ENCODE peak calls at places on chromosomes 4 and X, in six cellular contexts. One of them, this sample, is unnamed.

GRCh38 chr4:86129546-86129945 is 230.3 kb downstream of the MAPK10 start:
- DNase-seq in mammary epithelial cell: no peak
- DNase-seq in PC-3: no peak
- DNase-seq in neural progenitor cell: no peak
- DNase-seq in hepatocyte: no peak
- DNase-seq in astrocyte: no peak
- DNase-seq in this sample: no peak

GRCh38 chr4:184408021-184408710 is 66.2 kb downstream of the IRF2 start:
- DNase-seq in PC-3: peak; percentile 53
- DNase-seq in mammary epithelial cell: peak; percentile 72
- DNase-seq in neural progenitor cell: peak; percentile 62
- DNase-seq in hepatocyte: no peak
- DNase-seq in astrocyte: peak; percentile 92
- DNase-seq in this sample: no peak

GRCh38 chrX:97639526-97639925 is 755.8 kb downstream of the RPA4 start:
- DNase-seq in hepatocyte: no peak
- DNase-seq in astrocyte: no peak
- DNase-seq in PC-3: no peak
- DNase-seq in neural progenitor cell: peak; percentile 93
- DNase-seq in mammary epithelial cell: no peak
- DNase-seq in this sample: no peak

GRCh38 chrX:11557120-11557519 is 108.6 kb downstream of the ARHGAP6 start:
- DNase-seq in mammary epithelial cell: peak; percentile 58
- DNase-seq in neural progenitor cell: no peak
- DNase-seq in hepatocyte: no peak
- DNase-seq in PC-3: peak; percentile 88
- DNase-seq in astrocyte: peak; percentile 61
- DNase-seq in this sample: peak; percentile 7

GRCh38 chr4:161404346-161405110 is 759.3 kb downstream of the FSTL5 start:
- DNase-seq in astrocyte: peak; percentile 58
- DNase-seq in hepatocyte: no peak
- DNase-seq in PC-3: peak; percentile 37
- DNase-seq in mammary epithelial cell: no peak
- DNase-seq in neural progenitor cell: no peak
- DNase-seq in this sample: no peak

GRCh38 chrX:154002215-154002719 is 17.4 kb downstream of the IRAK1 start:
- DNase-seq in PC-3: peak; percentile 9
- DNase-seq in neural progenitor cell: peak; percentile 30
- DNase-seq in mammary epithelial cell: no peak
- DNase-seq in hepatocyte: peak; percentile 35
- DNase-seq in astrocyte: peak; percentile 72
- DNase-seq in this sample: no peak

GRCh38 chr4:80948161-80948560 is 82.3 kb upstream of the BMP3 start:
- DNase-seq in neural progenitor cell: no peak
- DNase-seq in PC-3: no peak
- DNase-seq in astrocyte: no peak
- DNase-seq in mammary epithelial cell: no peak
- DNase-seq in hepatocyte: no peak
- DNase-seq in this sample: no peak

GRCh38 chr4:105194328-105195231 is 47.9 kb downstream of the TET2 start:
- DNase-seq in mammary epithelial cell: peak; percentile 48
- DNase-seq in hepatocyte: no peak
- DNase-seq in PC-3: peak; percentile 33
- DNase-seq in astrocyte: peak; percentile 63
- DNase-seq in neural progenitor cell: no peak
- DNase-seq in this sample: no peak

GRCh38 chr4:75844151-75844662 is 58.0 kb downstream of the PPEF2 start:
- DNase-seq in hepatocyte: peak; percentile 55
- DNase-seq in astrocyte: peak; percentile 95
- DNase-seq in neural progenitor cell: no peak
- DNase-seq in mammary epithelial cell: peak; percentile 58
- DNase-seq in PC-3: no peak
- DNase-seq in this sample: no peak

GRCh38 chr4:6986781-6987565 is 56.2 kb upstream of the TADA2B start:
- DNase-seq in neural progenitor cell: peak; percentile 99
- DNase-seq in astrocyte: peak; percentile 77
- DNase-seq in PC-3: peak; percentile 86
- DNase-seq in mammary epithelial cell: peak; percentile 93
- DNase-seq in hepatocyte: peak; percentile 99
- DNase-seq in this sample: no peak

GRCh38 chrX:107624893-107625292 is 3.4 kb upstream of the PRPS1 start:
- DNase-seq in PC-3: no peak
- DNase-seq in astrocyte: no peak
- DNase-seq in neural progenitor cell: no peak
- DNase-seq in hepatocyte: no peak
- DNase-seq in mammary epithelial cell: no peak
- DNase-seq in this sample: no peak

GRCh38 chrX:20412871-20413486 is 146.3 kb upstream of the RPS6KA3 start:
- DNase-seq in hepatocyte: no peak
- DNase-seq in neural progenitor cell: no peak
- DNase-seq in astrocyte: no peak
- DNase-seq in PC-3: no peak
- DNase-seq in mammary epithelial cell: no peak
- DNase-seq in this sample: no peak

GRCh38 chr4:184174571-184175488 is 42.8 kb downstream of the ENPP6 start:
- DNase-seq in mammary epithelial cell: peak; percentile 14
- DNase-seq in PC-3: no peak
- DNase-seq in neural progenitor cell: no peak
- DNase-seq in astrocyte: no peak
- DNase-seq in hepatocyte: no peak
- DNase-seq in this sample: no peak

GRCh38 chr4:107823870-107824366 is 814 bp upstream of the SGMS2 start:
- DNase-seq in neural progenitor cell: no peak
- DNase-seq in PC-3: no peak
- DNase-seq in mammary epithelial cell: no peak
- DNase-seq in hepatocyte: no peak
- DNase-seq in astrocyte: no peak
- DNase-seq in this sample: no peak

GRCh38 chr4:1208266-1208961 is 36.0 kb upstream of the SPON2 start:
- DNase-seq in PC-3: no peak
- DNase-seq in mammary epithelial cell: no peak
- DNase-seq in astrocyte: no peak
- DNase-seq in hepatocyte: no peak
- DNase-seq in neural progenitor cell: no peak
- DNase-seq in this sample: no peak

GRCh38 chr4:150402968-150403367 is 179.0 kb upstream of the MAB21L2 start:
- DNase-seq in PC-3: no peak
- DNase-seq in hepatocyte: peak; percentile 45
- DNase-seq in neural progenitor cell: peak; percentile 24
- DNase-seq in astrocyte: no peak
- DNase-seq in mammary epithelial cell: no peak
- DNase-seq in this sample: no peak

GRCh38 chr4:183588169-183588675 is 70.8 kb downstream of the RWDD4 start:
- DNase-seq in hepatocyte: peak; percentile 48
- DNase-seq in PC-3: no peak
- DNase-seq in neural progenitor cell: no peak
- DNase-seq in astrocyte: peak; percentile 54
- DNase-seq in mammary epithelial cell: no peak
- DNase-seq in this sample: no peak

GRCh38 chrX:11704725-11705495 is 39.2 kb upstream of the ARHGAP6 start:
- DNase-seq in hepatocyte: no peak
- DNase-seq in mammary epithelial cell: no peak
- DNase-seq in astrocyte: peak; percentile 32
- DNase-seq in neural progenitor cell: no peak
- DNase-seq in PC-3: no peak
- DNase-seq in this sample: no peak

GRCh38 chr4:80125252-80126177 is 52.5 kb upstream of the ANTXR2 start:
- DNase-seq in mammary epithelial cell: peak; percentile 31
- DNase-seq in neural progenitor cell: no peak
- DNase-seq in hepatocyte: no peak
- DNase-seq in PC-3: peak; percentile 48
- DNase-seq in astrocyte: peak; percentile 14
- DNase-seq in this sample: no peak

GRCh38 chr4:23333946-23334878 is 555.6 kb downstream of the PPARGC1A start:
- DNase-seq in mammary epithelial cell: peak; percentile 75
- DNase-seq in astrocyte: peak; percentile 100
- DNase-seq in hepatocyte: peak; percentile 26
- DNase-seq in neural progenitor cell: peak; percentile 54
- DNase-seq in PC-3: peak; percentile 77
- DNase-seq in this sample: peak; percentile 75

GRCh38 chr4:184684491-184685189 is 35.1 kb downstream of the PRIMPOL start:
- DNase-seq in mammary epithelial cell: peak; percentile 5
- DNase-seq in hepatocyte: no peak
- DNase-seq in PC-3: no peak
- DNase-seq in neural progenitor cell: no peak
- DNase-seq in astrocyte: no peak
- DNase-seq in this sample: no peak

GRCh38 chr4:108982786-108983185 is 219.9 kb upstream of the ETNPPL start:
- DNase-seq in PC-3: no peak
- DNase-seq in mammary epithelial cell: no peak
- DNase-seq in hepatocyte: no peak
- DNase-seq in astrocyte: no peak
- DNase-seq in neural progenitor cell: peak; percentile 8
- DNase-seq in this sample: no peak

GRCh38 chr4:108991929-108992328 is 229.1 kb upstream of the ETNPPL start:
- DNase-seq in hepatocyte: no peak
- DNase-seq in neural progenitor cell: no peak
- DNase-seq in PC-3: no peak
- DNase-seq in mammary epithelial cell: peak; percentile 11
- DNase-seq in astrocyte: peak; percentile 83
- DNase-seq in this sample: no peak

GRCh38 chr4:108988514-108989195 is 225.8 kb upstream of the ETNPPL start:
- DNase-seq in astrocyte: peak; percentile 10
- DNase-seq in hepatocyte: no peak
- DNase-seq in mammary epithelial cell: no peak
- DNase-seq in PC-3: no peak
- DNase-seq in neural progenitor cell: no peak
- DNase-seq in this sample: no peak
- H2AFZ ChIP-seq in astrocyte: no peak overlapping the region
- H2AFZ ChIP-seq in hepatocyte: no peak overlapping the region
- H2AFZ ChIP-seq in mammary epithelial cell: no peak overlapping the region
- H2AFZ ChIP-seq in PC-3: no peak overlapping the region
- H2AFZ ChIP-seq in neural progenitor cell: no peak overlapping the region
- H2AFZ ChIP-seq in this sample: no peak overlapping the region

GRCh38 chr4:141121768-141122415 is 11.4 kb downstream of the RNF150 start:
- DNase-seq in hepatocyte: no peak
- DNase-seq in astrocyte: no peak
- DNase-seq in neural progenitor cell: no peak
- DNase-seq in PC-3: no peak
- DNase-seq in mammary epithelial cell: no peak
- DNase-seq in this sample: no peak
- H3K36me3 ChIP-seq in hepatocyte: no peaks in the 10 kb centered on the region
- H3K36me3 ChIP-seq in astrocyte: no peaks in the 10 kb centered on the region
- H3K36me3 ChIP-seq in neural progenitor cell: no peaks in the 10 kb centered on the region
- H3K36me3 ChIP-seq in PC-3: no peaks in the 10 kb centered on the region
- H3K36me3 ChIP-seq in mammary epithelial cell: no peaks in the 10 kb centered on the region
- H3K36me3 ChIP-seq in this sample: no peaks in the 10 kb centered on the region

GRCh38 chr4:4659871-4660651 is 118.2 kb upstream of the STX18 start:
- DNase-seq in PC-3: peak; percentile 81
- DNase-seq in hepatocyte: no peak
- DNase-seq in mammary epithelial cell: peak; percentile 70
- DNase-seq in astrocyte: peak; percentile 93
- DNase-seq in neural progenitor cell: no peak
- DNase-seq in this sample: no peak
- H3K27ac ChIP-seq in PC-3: peak overlapping the region; percentile 88
- H3K27ac ChIP-seq in hepatocyte: no peak overlapping the region
- H3K27ac ChIP-seq in mammary epithelial cell: peak overlapping the region; percentile 48
- H3K27ac ChIP-seq in astrocyte: peak overlapping the region; percentile 81
- H3K27ac ChIP-seq in neural progenitor cell: no peak overlapping the region
- H3K27ac ChIP-seq in this sample: peak overlapping the region; percentile 34

DNA sequence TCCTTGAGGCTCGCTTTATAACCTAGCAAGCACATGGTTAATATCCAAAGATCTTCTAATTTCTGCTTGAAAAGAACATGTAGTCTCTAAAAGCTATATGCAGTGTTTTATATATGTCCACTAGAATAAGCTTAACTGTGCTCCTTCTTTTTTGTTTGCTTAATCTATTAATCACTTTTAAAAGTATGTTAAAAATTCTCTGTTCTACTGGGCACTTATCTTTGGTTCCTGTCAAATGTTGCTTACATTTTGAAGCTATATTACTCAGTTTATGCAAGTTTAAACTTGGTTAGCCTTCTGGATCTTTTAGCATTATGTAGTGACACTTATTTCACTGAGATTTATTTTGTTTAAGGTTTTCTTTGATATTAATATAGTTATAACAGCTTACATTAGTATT is 32.5 kb downstream of the MAOA start:
- DNase-seq in hepatocyte: no peak
- DNase-seq in neural progenitor cell: no peak
- DNase-seq in astrocyte: no peak
- DNase-seq in PC-3: peak; percentile 47
- DNase-seq in mammary epithelial cell: no peak
- DNase-seq in this sample: no peak
- H2AFZ ChIP-seq in hepatocyte: no peak overlapping the region
- H2AFZ ChIP-seq in neural progenitor cell: no peak overlapping the region
- H2AFZ ChIP-seq in astrocyte: no peak overlapping the region
- H2AFZ ChIP-seq in PC-3: no peak overlapping the region
- H2AFZ ChIP-seq in mammary epithelial cell: no peak overlapping the region
- H2AFZ ChIP-seq in this sample: no peak overlapping the region